ENCODE peak calls at places on chromosome 16, in five cellular contexts. B, M, D, I and Y are unnamed samples.

GRCh38 chr16:64841071-64841470 is 280.8 kb downstream of the CDH11 start:
- DNase-seq in B (no peak), M (no peak), D (no peak), I (no peak), Y (no peak)

GRCh38 chr16:19733551-19733950 is 15.5 kb downstream of the IQCK start:
- DNase-seq in B (no peak), M (no peak), D (no peak), I (no peak), Y (no peak)

GRCh38 chr16:30068750-30069574 is 3.4 kb downstream of the ALDOA start:
- DNase-seq in B (peak; percentile 54), M (no peak), D (no peak), I (peak; percentile 50), Y (no peak)

GRCh38 chr16:16857603-16858283 is 478.8 kb downstream of the NPIPA7 start:
- DNase-seq in B (peak; percentile 3), M (no peak), D (no peak), I (no peak), Y (no peak)

GRCh38 chr16:51151951-51152663 is 1.0 kb upstream of the SALL1 start:
- DNase-seq in B (no peak), M (peak; percentile 17), D (no peak), I (no peak), Y (no peak)

GRCh38 chr16:55559233-55559632 is 7.3 kb upstream of the CAPNS2 start:
- DNase-seq in B (no peak), M (no peak), D (no peak), I (no peak), Y (no peak)

GRCh38 chr16:3503513-3503912 is 2.7 kb downstream of the CLUAP1 start:
- DNase-seq in B (no peak), M (no peak), D (no peak), I (peak; percentile 21), Y (no peak)

GRCh38 chr16:29951966-29952365 is 9.9 kb upstream of the TMEM219 start:
- DNase-seq in B (no peak), M (no peak), D (no peak), I (no peak), Y (no peak)

GRCh38 chr16:31141489-31142108 is 6.1 kb upstream of the PRSS8 start:
- DNase-seq in B (peak; percentile 81), M (no peak), D (no peak), I (no peak), Y (peak; percentile 46)

GRCh38 chr16:23901178-23902131 is 65.7 kb downstream of the PRKCB start:
- DNase-seq in B (no peak), M (no peak), D (no peak), I (no peak), Y (no peak)

GRCh38 chr16:57132470-57132869 is 40.1 kb downstream of the CPNE2 start:
- DNase-seq in B (no peak), M (no peak), D (no peak), I (no peak), Y (no peak)
- H3K27ac ChIP-seq in B (no peak overlapping the region), M (peak overlapping the region; percentile 95), D (no peak overlapping the region), I (no peak overlapping the region), Y (peak overlapping the region; percentile 15)

DNA sequence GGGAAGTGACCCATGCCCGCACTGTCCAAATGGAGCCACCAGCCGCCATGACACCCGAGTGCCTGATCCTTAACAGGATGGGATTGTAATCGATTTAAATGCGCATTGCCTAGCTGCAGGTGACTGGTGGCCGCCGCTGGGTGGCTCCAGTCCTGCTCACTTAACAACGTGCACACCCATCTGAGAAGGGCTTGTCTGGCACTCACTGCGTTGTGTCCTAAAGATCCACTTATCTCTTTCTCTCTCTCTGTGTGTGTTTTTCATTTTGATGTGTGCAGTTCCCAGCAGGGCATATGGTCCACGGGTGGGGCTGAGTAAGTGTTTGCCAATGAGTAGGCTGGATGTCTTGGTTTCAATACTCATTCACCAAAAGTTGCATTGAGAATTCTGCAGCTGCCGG is 80.6 kb downstream of the IRF8 start:
- DNase-seq in B (no peak), M (no peak), D (no peak), I (no peak), Y (no peak)
- TF ChIP-seq CTCF in B (no peak), M (no peak), D (no peak), I (no peak), Y (no peak)

GRCh38 chr16:86086471-86086870 is 187.5 kb downstream of the IRF8 start:
- DNase-seq in B (no peak), M (no peak), D (no peak), I (no peak), Y (no peak)

GRCh38 chr16:86087561-86088230 is 188.7 kb downstream of the IRF8 start:
- DNase-seq in B (no peak), M (no peak), D (no peak), I (no peak), Y (no peak)

GRCh38 chr16:86088287-86088686 is 189.3 kb downstream of the IRF8 start:
- DNase-seq in B (no peak), M (no peak), D (no peak), I (no peak), Y (no peak)

GRCh38 chr16:86085795-86086194 is 186.8 kb downstream of the IRF8 start:
- DNase-seq in B (no peak), M (no peak), D (no peak), I (no peak), Y (no peak)

DNA sequence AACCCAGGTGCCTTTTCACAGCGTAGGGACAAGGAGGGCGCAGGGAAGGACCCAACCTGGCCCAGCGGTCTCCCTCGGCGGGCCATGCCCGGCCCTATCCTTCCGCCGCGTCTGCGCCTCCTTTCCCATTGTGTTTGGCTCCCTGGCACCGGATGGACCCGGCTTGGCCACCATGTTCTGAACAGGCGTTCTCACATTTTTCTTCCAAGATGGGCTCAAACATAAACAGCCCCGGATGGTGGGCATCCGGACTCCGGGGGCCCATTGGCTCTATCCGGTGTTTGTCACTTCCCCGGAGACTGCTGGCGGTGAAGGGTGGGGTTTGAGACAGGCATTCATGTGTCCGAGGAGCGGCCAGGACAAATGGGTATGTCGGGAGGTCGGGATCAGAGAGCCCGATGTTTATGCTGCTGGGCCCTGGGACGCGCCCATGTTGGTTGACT is 188.1 kb downstream of the IRF8 start:
- DNase-seq in B (no peak), M (no peak), D (no peak), I (no peak), Y (no peak)
- H3K27ac ChIP-seq in B (no peak overlapping the region), M (no peak overlapping the region), D (no peak overlapping the region), I (no peak overlapping the region), Y (no peak overlapping the region)

DNA sequence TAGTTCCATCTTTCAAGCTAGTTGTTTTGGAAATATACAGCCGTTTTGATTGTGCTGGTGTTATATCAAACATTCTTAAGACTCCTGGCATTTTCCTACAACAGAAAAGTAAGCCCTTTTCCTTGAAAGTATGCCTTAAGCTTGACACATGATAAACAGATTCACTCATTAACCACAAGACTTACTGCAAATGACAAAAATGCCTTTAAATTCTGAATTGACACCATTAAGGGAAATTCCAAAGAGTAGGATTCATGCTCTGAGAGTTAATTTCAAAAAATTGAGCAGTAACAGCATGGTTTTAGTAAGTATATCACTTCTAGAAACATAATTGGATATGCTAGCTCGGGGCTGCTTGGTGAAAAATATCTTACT is 8.5 kb upstream of the PHAF1 start:
- DNase-seq in B (no peak), M (no peak), D (no peak), I (no peak), Y (no peak)
- TF ChIP-seq CTCF in B (no peak), M (no peak), D (no peak), I (peak; percentile 17), Y (no peak)

GRCh38 chr16:87389245-87389644 is 2.9 kb upstream of the MAP1LC3B start:
- DNase-seq in B (no peak), M (no peak), D (no peak), I (no peak), Y (no peak)
- H3K27ac ChIP-seq in B (peak overlapping the region; percentile 95), M (peak overlapping the region; percentile 95), D (peak overlapping the region; percentile 93), I (peak overlapping the region; percentile 85), Y (no peak overlapping the region)

GRCh38 chr16:75466760-75467159 is 2.3 kb upstream of the TMEM170A start:
- DNase-seq in B (no peak), M (no peak), D (no peak), I (no peak), Y (no peak)

GRCh38 chr16:75472908-75473877 is 8.7 kb upstream of the TMEM170A start:
- DNase-seq in B (no peak), M (no peak), D (no peak), I (no peak), Y (no peak)

GRCh38 chr16:75476817-75477216 is 12.3 kb upstream of the TMEM170A start:
- DNase-seq in B (no peak), M (no peak), D (no peak), I (no peak), Y (no peak)

GRCh38 chr16:75475420-75475847 is 10.9 kb upstream of the TMEM170A start:
- DNase-seq in B (no peak), M (no peak), D (no peak), I (no peak), Y (no peak)

DNA sequence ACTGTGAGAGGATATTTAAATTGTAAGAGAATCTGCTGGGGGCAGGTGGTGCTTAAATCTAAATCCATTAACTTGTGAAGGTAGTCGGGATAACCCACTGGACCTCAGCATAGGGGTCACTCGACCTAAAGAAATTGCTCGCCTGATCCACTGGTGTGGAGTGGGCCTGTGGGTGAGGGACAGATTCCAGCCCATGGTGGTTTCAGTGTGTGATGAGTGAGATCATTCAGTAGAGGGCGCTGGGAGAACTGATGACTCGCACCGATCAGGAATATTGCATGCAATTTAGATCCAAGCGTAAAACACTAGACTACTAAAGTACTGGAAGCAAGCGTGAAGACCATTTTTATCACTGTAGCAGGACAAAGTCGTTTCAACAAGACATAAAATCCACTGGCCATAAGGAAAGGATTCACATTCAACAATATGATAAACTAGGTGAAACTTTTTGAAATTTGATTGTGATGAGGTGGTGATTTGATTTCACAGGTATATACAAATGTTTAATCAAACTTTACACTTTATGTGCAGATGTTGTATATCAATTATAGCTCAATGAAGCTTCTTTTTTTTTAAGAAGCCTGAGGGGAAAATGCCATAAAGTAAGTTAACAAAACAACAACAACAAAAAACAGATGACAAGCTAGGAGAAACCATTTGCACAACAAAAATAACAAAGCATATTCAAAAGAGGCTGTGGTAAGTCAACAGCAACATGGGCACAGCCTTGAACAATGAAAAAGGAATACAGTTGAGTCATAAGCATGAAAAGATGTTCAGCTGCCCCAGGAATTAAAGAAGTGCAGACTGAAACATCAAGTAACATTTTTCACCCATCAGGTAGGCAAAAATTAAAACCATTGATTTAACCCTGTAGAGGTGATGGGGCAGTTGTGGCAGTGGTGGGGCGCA is 7.5 kb upstream of the TMEM170A start:
- DNase-seq in B (peak; percentile 78), M (peak; percentile 67), D (no peak), I (peak; percentile 58), Y (peak; percentile 69)
- TF ChIP-seq CTCF in B (peak; percentile 75), M (peak; percentile 70), D (peak; percentile 87), I (peak; percentile 88), Y (peak; percentile 86)